ENCODE peak calls at places on chromosome 6, in five cellular contexts. L is activated CD4-positive, CD25-positive, alpha-beta regulatory T cell treated with anti-CD3 and anti-CD28 coated beads, Interleukin-2, amount 50 U/mL, for 72 hours; V is NCI-H1436; I is mesenteric fat pad; W is stimulated activated CD4-positive, alpha-beta T cell treated with anti-CD3 and anti-CD28 coated beads, Interleukin-4, amount 100 ng/mL, for 4 hours. C is an unnamed sample.

GRCh38 chr6:119204744-119205143 is 126.3 kb upstream of the FAM184A start:
- DNase-seq in W (no peak), I (no peak), L (no peak), V (no peak), C (no peak)

GRCh38 chr6:15956205-15957106 is 172.4 kb upstream of the MYLIP start:
- DNase-seq in L (no peak), I (no peak), W (no peak), V (no peak), C (no peak)

GRCh38 chr6:89974776-89975175 is 80.5 kb downstream of the GJA10 start:
- DNase-seq in W (no peak), L (no peak), I (no peak), V (no peak), C (no peak)

GRCh38 chr6:3466488-3467219 is 9.8 kb upstream of the SLC22A23 start:
- DNase-seq in L (no peak), I (no peak), W (no peak), V (no peak), C (no peak)

GRCh38 chr6:147231589-147231988 is 27.4 kb downstream of the STXBP5 start:
- DNase-seq in W (no peak), I (no peak), V (no peak), L (no peak), C (no peak)

GRCh38 chr6:133890941-133891813 is 2.3 kb downstream of the TCF21 start:
- DNase-seq in V (no peak), I (no peak), L (no peak), W (peak), C (peak)

GRCh38 chr6:42365021-42365420 is 86.7 kb downstream of the TRERF1 start:
- DNase-seq in I (no peak), V (no peak), L (no peak), W (no peak), C (no peak)

GRCh38 chr6:186221-186965 is 105.9 kb upstream of the DUSP22 start:
- DNase-seq in I (no peak), W (no peak), V (no peak), L (no peak), C (no peak)

GRCh38 chr6:134451529-134451928 is 133.6 kb upstream of the SGK1 start:
- DNase-seq in V (no peak), W (no peak), I (no peak), L (no peak), C (no peak)

GRCh38 chr6:90045535-90045934 is 151.3 kb downstream of the GJA10 start:
- DNase-seq in W (no peak), I (no peak), L (no peak), V (no peak), C (no peak)

GRCh38 chr6:35960192-35960591 is 39.3 kb upstream of the SRPK1 start:
- DNase-seq in W (no peak), L (no peak), V (no peak), I (no peak), C (no peak)

GRCh38 chr6:125252891-125253290 is 48.9 kb downstream of the HDDC2 start:
- DNase-seq in W (no peak), I (no peak), L (no peak), V (no peak), C (no peak)

GRCh38 chr6:131024565-131024964 is 38.5 kb downstream of the EPB41L2 start:
- DNase-seq in V (no peak), W (no peak), L (no peak), I (no peak), C (no peak)

GRCh38 chr6:91434135-91434534 is 847.3 kb upstream of the MAP3K7 start:
- DNase-seq in V (no peak), W (no peak), L (no peak), I (no peak), C (no peak)

GRCh38 chr6:56406276-56407269 is 159.2 kb upstream of the COL21A1 start:
- DNase-seq in L (no peak), W (no peak), I (no peak), V (no peak), C (no peak)

GRCh38 chr6:161091972-161092701 is 100.6 kb downstream of the MAP3K4 start:
- DNase-seq in I (no peak), V (no peak), L (no peak), W (no peak), C (no peak)

GRCh38 chr6:123562677-123563076 is 74.1 kb downstream of the TRDN start:
- DNase-seq in V (no peak), L (no peak), W (no peak), I (no peak), C (no peak)

GRCh38 chr6:137237413-137238170 is 18.4 kb upstream of the IFNGR1 start:
- DNase-seq in L (no peak), W (no peak), V (no peak), I (no peak), C (no peak)

GRCh38 chr6:2434116-2434515 is 188.7 kb upstream of the GMDS start:
- DNase-seq in I (no peak), V (no peak), W (no peak), L (no peak), C (no peak)

GRCh38 chr6:144878577-144878976 is 593.4 kb downstream of the UTRN start:
- DNase-seq in L (no peak), I (no peak), V (no peak), W (no peak), C (no peak)

GRCh38 chr6:35445691-35446090 is 6.4 kb upstream of the FANCE start:
- DNase-seq in L (no peak), W (no peak), V (no peak), I (no peak), C (peak)

GRCh38 chr6:111057074-111057752 is 30.1 kb upstream of the SLC16A10 start:
- DNase-seq in L (no peak), I (no peak), V (peak), W (no peak), C (peak)

GRCh38 chr6:116136373-116136772 is 10.4 kb upstream of the COL10A1 start:
- DNase-seq in V (no peak), I (no peak), W (no peak), L (no peak), C (no peak)

GRCh38 chr6:90103056-90103793 is 193.4 kb downstream of the BACH2 start:
- DNase-seq in V (peak), W (no peak), L (no peak), I (no peak), C (peak)

GRCh38 chr6:33454009-33454946 is at the start of gene ZBTB9:
- DNase-seq in I (peak), L (peak), W (peak), V (peak), C (peak)

GRCh38 chr6:10486215-10486614 is 34.9 kb upstream of the GCNT2 start:
- DNase-seq in L (no peak), I (no peak), V (no peak), W (no peak), C (no peak)

C was measured in activated CD4-positive, alpha-beta T cell treated with anti-CD3 and anti-CD28 coated beads for 36 hours.